ENCODE peak calls at places on chromosomes 1 and 21, in ten cellular contexts. Z is HT-29; Y is fibroblast of the conjunctiva; P is NCI-H1105 treated with DMSO at 0.1 percent for 48 hours; N is COR-L47; K is NCI-H1092; M is naive thymus-derived CD4-positive, alpha-beta T cell; V is astrocyte of the cerebellum; D is GM19239; U is nucleus accumbens. G is an unnamed sample.
A peak's percentile ranks its signal among the peaks of the same experiment; 100 is the strongest.

GRCh38 chr21:35925497-35925896 is 134.8 kb downstream of the SETD4 start:
- DNase-seq in U (no peak), D (no peak), N (no peak), Y (no peak), M (peak; percentile 11), P (no peak), V (peak; percentile 72), Z (peak; percentile 13), K (no peak), G (peak; percentile 90)

GRCh38 chr1:25137521-25138395 is 94.5 kb downstream of the SYF2 start:
- DNase-seq in P (no peak), D (no peak), Z (no peak), V (no peak), N (no peak), K (no peak), Y (no peak), U (no peak), M (no peak), G (no peak)

GRCh38 chr1:15459771-15460719 is 3.5 kb downstream of the CELA2A start:
- DNase-seq in N (no peak), D (no peak), K (no peak), M (no peak), U (no peak), V (no peak), Y (no peak), Z (no peak), P (peak; percentile 1), G (no peak)

GRCh38 chr1:232792949-232793348 is 12.3 kb upstream of the MAP10 start:
- DNase-seq in Z (no peak), Y (no peak), M (no peak), P (no peak), U (no peak), K (no peak), V (no peak), N (no peak), D (no peak), G (no peak)

GRCh38 chr1:182768973-182769372 is 20.6 kb upstream of the NPL start:
- DNase-seq in Z (no peak), N (no peak), V (no peak), P (no peak), Y (no peak), U (no peak), M (no peak), K (no peak), D (no peak), G (peak; percentile 15)

GRCh38 chr1:41427943-41428735 is 56.3 kb downstream of the EDN2 start:
- DNase-seq in K (no peak), Z (no peak), V (no peak), P (no peak), N (no peak), U (no peak), Y (no peak), D (no peak), M (no peak), G (no peak)

GRCh38 chr1:213986020-213986924 is 1.5 kb upstream of the PROX1 start:
- DNase-seq in D (no peak), U (no peak), Z (peak; percentile 38), N (no peak), M (no peak), V (no peak), Y (no peak), K (no peak), P (no peak), G (no peak)

GRCh38 chr1:29256979-29257804 is 20.9 kb downstream of the PTPRU start:
- DNase-seq in K (peak; percentile 92), N (peak; percentile 82), M (no peak), P (peak; percentile 86), Z (no peak), V (no peak), D (no peak), Y (peak; percentile 26), U (no peak), G (peak; percentile 66)

GRCh38 chr1:185533596-185533995 is 200.6 kb upstream of the HMCN1 start:
- DNase-seq in V (no peak), D (no peak), Z (no peak), M (no peak), U (no peak), N (no peak), K (no peak), P (no peak), Y (no peak), G (peak; percentile 22)

GRCh38 chr1:186626969-186627368 is 53.3 kb downstream of the PTGS2 start:
- DNase-seq in D (no peak), V (no peak), Y (no peak), Z (no peak), N (no peak), P (no peak), M (no peak), K (no peak), U (no peak), G (no peak)

GRCh38 chr1:206117151-206117948 is at the start of gene AVPR1B:
- DNase-seq in N (peak; percentile 73), V (no peak), P (peak; percentile 86), D (no peak), U (no peak), Z (peak; percentile 38), Y (no peak), K (peak; percentile 77), M (no peak), G (peak; percentile 44)

GRCh38 chr1:178294654-178295053 is 200.8 kb downstream of the RASAL2 start:
- DNase-seq in M (no peak), N (no peak), Y (no peak), Z (no peak), D (no peak), K (no peak), V (no peak), P (no peak), U (no peak), G (no peak)

GRCh38 chr1:97827887-97828286 is 92.9 kb downstream of the DPYD start:
- DNase-seq in Z (no peak), U (no peak), P (no peak), D (no peak), N (no peak), V (no peak), Y (no peak), K (no peak), M (no peak), G (no peak)

GRCh38 chr1:78911956-78912880 is 94.3 kb downstream of the ADGRL4 start:
- DNase-seq in P (no peak), Y (no peak), U (no peak), K (no peak), M (no peak), N (no peak), V (no peak), Z (no peak), D (no peak), G (peak; percentile 12)

GRCh38 chr21:29177800-29178199 is 47.4 kb downstream of the MAP3K7CL start:
- DNase-seq in V (no peak), D (no peak), P (no peak), K (no peak), Y (no peak), M (no peak), N (no peak), Z (peak; percentile 42), U (no peak), G (no peak)

GRCh38 chr1:47351305-47351704 is 17.7 kb downstream of the CMPK1 start:
- DNase-seq in Z (no peak), M (no peak), K (no peak), U (no peak), P (no peak), N (no peak), Y (no peak), D (no peak), V (no peak), G (no peak)

GRCh38 chr21:17370263-17370662 is 142.6 kb upstream of the CXADR start:
- DNase-seq in Z (peak; percentile 39), U (no peak), D (no peak), Y (no peak), N (no peak), K (no peak), M (no peak), V (no peak), P (peak; percentile 11), G (no peak)

GRCh38 chr1:26287033-26287711 is 7.3 kb downstream of the SH3BGRL3 start:
- DNase-seq in P (no peak), U (no peak), N (no peak), Z (no peak), D (peak; percentile 72), Y (no peak), M (peak; percentile 82), V (no peak), K (no peak), G (no peak)

GRCh38 chr1:110123224-110123623 is 11.0 kb downstream of the UBL4B start:
- DNase-seq in N (no peak), P (no peak), U (no peak), M (no peak), Y (no peak), K (no peak), Z (no peak), V (no peak), D (no peak), G (no peak)

GRCh38 chr1:94101613-94101940 is 19.4 kb downstream of the ABCA4 start:
- DNase-seq in U (no peak), V (no peak), Y (no peak), P (no peak), M (no peak), D (no peak), K (no peak), N (no peak), Z (peak; percentile 56), G (no peak)

GRCh38 chr1:150110066-150110465 is 39.6 kb upstream of the PLEKHO1 start:
- DNase-seq in K (no peak), D (no peak), V (no peak), U (no peak), M (peak; percentile 42), Y (no peak), Z (no peak), N (no peak), P (no peak), G (no peak)

GRCh38 chr1:86841120-86841519 is 72.8 kb downstream of the SELENOF start:
- DNase-seq in V (no peak), K (no peak), N (no peak), M (no peak), Y (no peak), P (no peak), U (no peak), Z (no peak), D (no peak), G (peak; percentile 32)

GRCh38 chr1:214941061-214941460 is 141.5 kb upstream of the KCNK2 start:
- DNase-seq in U (no peak), V (no peak), N (no peak), Y (no peak), P (no peak), D (no peak), M (no peak), K (no peak), Z (no peak), G (no peak)

GRCh38 chr1:2604854-2605753 is 18.5 kb downstream of the PRXL2B start:
- DNase-seq in P (no peak), K (no peak), Y (no peak), Z (no peak), D (no peak), U (no peak), N (no peak), M (no peak), V (no peak), G (no peak)

GRCh38 chr1:234760303-234760723 is 150.3 kb upstream of the IRF2BP2 start:
- DNase-seq in P (no peak), U (no peak), M (no peak), Z (peak; percentile 23), D (no peak), V (no peak), Y (no peak), K (no peak), N (no peak), G (no peak)

GRCh38 chr1:63134501-63135173 is 187.7 kb upstream of the FOXD3 start:
- DNase-seq in U (no peak), K (no peak), V (no peak), Y (no peak), P (no peak), D (no peak), M (no peak), N (no peak), Z (no peak), G (no peak)